ENCODE peak calls at places on chromosome 21, in eight cellular contexts. One of them, this sample, is unnamed. For H3K9me3, the result is how much of the 10 kb centered on the place peaks cover.

GRCh38 chr21:36073181-36073580 is 3.4 kb downstream of the CBR1 start:
- DNase-seq in aorta: no peak
- DNase-seq in heart left ventricle: no peak
- DNase-seq in H9: no peak
- DNase-seq in A549: no peak
- DNase-seq in MM.1S: no peak
- DNase-seq in hepatocyte: peak
- DNase-seq in body of pancreas: peak
- DNase-seq in this sample: no peak

GRCh38 chr21:21187579-21187978 is 189.4 kb downstream of the NCAM2 start:
- DNase-seq in aorta: no peak
- DNase-seq in heart left ventricle: no peak
- DNase-seq in H9: no peak
- DNase-seq in A549: no peak
- DNase-seq in MM.1S: no peak
- DNase-seq in hepatocyte: no peak
- DNase-seq in body of pancreas: no peak
- DNase-seq in this sample: no peak

GRCh38 chr21:31366825-31367224 is 22.8 kb upstream of the TIAM1 start:
- DNase-seq in aorta: no peak
- DNase-seq in heart left ventricle: no peak
- DNase-seq in H9: no peak
- DNase-seq in A549: peak
- DNase-seq in MM.1S: no peak
- DNase-seq in hepatocyte: no peak
- DNase-seq in body of pancreas: no peak
- DNase-seq in this sample: no peak

GRCh38 chr21:28358702-28359101 is 634.0 kb downstream of the LTN1 start:
- DNase-seq in aorta: no peak
- DNase-seq in heart left ventricle: no peak
- DNase-seq in H9: no peak
- DNase-seq in A549: no peak
- DNase-seq in MM.1S: no peak
- DNase-seq in hepatocyte: no peak
- DNase-seq in body of pancreas: no peak
- DNase-seq in this sample: no peak

GRCh38 chr21:22890656-22891055 is 1892.4 kb downstream of the NCAM2 start:
- DNase-seq in aorta: no peak
- DNase-seq in heart left ventricle: no peak
- DNase-seq in H9: no peak
- DNase-seq in A549: no peak
- DNase-seq in MM.1S: no peak
- DNase-seq in hepatocyte: no peak
- DNase-seq in body of pancreas: no peak
- DNase-seq in this sample: no peak

GRCh38 chr21:36571556-36571955 is 91.6 kb upstream of the CLDN14 start:
- DNase-seq in aorta: no peak
- DNase-seq in heart left ventricle: no peak
- DNase-seq in H9: no peak
- DNase-seq in A549: no peak
- DNase-seq in MM.1S: no peak
- DNase-seq in hepatocyte: no peak
- DNase-seq in body of pancreas: no peak
- DNase-seq in this sample: no peak

GRCh38 chr21:46515109-46515508 is 56.4 kb downstream of the DIP2A start:
- DNase-seq in aorta: no peak
- DNase-seq in heart left ventricle: peak
- DNase-seq in H9: no peak
- DNase-seq in A549: no peak
- DNase-seq in MM.1S: no peak
- DNase-seq in hepatocyte: no peak
- DNase-seq in body of pancreas: peak
- DNase-seq in this sample: no peak

GRCh38 chr21:43684424-43684823 is 25.1 kb downstream of the RRP1B start:
- DNase-seq in aorta: no peak
- DNase-seq in heart left ventricle: no peak
- DNase-seq in H9: no peak
- DNase-seq in A549: no peak
- DNase-seq in MM.1S: no peak
- DNase-seq in hepatocyte: no peak
- DNase-seq in body of pancreas: no peak
- DNase-seq in this sample: no peak

GRCh38 chr21:43266534-43266933 is 97.7 kb downstream of the CRYAA start:
- DNase-seq in aorta: no peak
- DNase-seq in heart left ventricle: peak
- DNase-seq in H9: no peak
- DNase-seq in A549: no peak
- DNase-seq in MM.1S: no peak
- DNase-seq in hepatocyte: no peak
- DNase-seq in body of pancreas: no peak
- DNase-seq in this sample: no peak

GRCh38 chr21:36668713-36669112 is 30.2 kb upstream of the SIM2 start:
- DNase-seq in aorta: no peak
- DNase-seq in heart left ventricle: no peak
- DNase-seq in H9: no peak
- DNase-seq in A549: no peak
- DNase-seq in MM.1S: no peak
- DNase-seq in hepatocyte: no peak
- DNase-seq in body of pancreas: no peak
- DNase-seq in this sample: no peak

GRCh38 chr21:33698088-33698487 is 55.8 kb downstream of the ITSN1 start:
- DNase-seq in aorta: no peak
- DNase-seq in heart left ventricle: no peak
- DNase-seq in H9: no peak
- DNase-seq in A549: no peak
- DNase-seq in MM.1S: no peak
- DNase-seq in hepatocyte: no peak
- DNase-seq in body of pancreas: no peak
- DNase-seq in this sample: no peak

GRCh38 chr21:34956416-34957316 is 92.4 kb downstream of the RUNX1 start:
- DNase-seq in aorta: no peak
- DNase-seq in heart left ventricle: no peak
- DNase-seq in H9: no peak
- DNase-seq in A549: peak
- DNase-seq in MM.1S: no peak
- DNase-seq in hepatocyte: no peak
- DNase-seq in body of pancreas: no peak
- DNase-seq in this sample: no peak

GRCh38 chr21:43825936-43826622 is 36.7 kb downstream of the RRP1 start:
- DNase-seq in aorta: no peak
- DNase-seq in heart left ventricle: no peak
- DNase-seq in H9: peak
- DNase-seq in A549: peak
- DNase-seq in MM.1S: no peak
- DNase-seq in hepatocyte: no peak
- DNase-seq in body of pancreas: no peak
- DNase-seq in this sample: peak

GRCh38 chr21:44306926-44307687 is 7.3 kb downstream of the PFKL start:
- DNase-seq in aorta: no peak
- DNase-seq in heart left ventricle: no peak
- DNase-seq in H9: no peak
- DNase-seq in A549: no peak
- DNase-seq in MM.1S: no peak
- DNase-seq in hepatocyte: no peak
- DNase-seq in body of pancreas: no peak
- DNase-seq in this sample: no peak

GRCh38 chr21:29258626-29259335 is 39.9 kb upstream of the BACH1 start:
- DNase-seq in aorta: no peak
- DNase-seq in heart left ventricle: no peak
- DNase-seq in H9: no peak
- DNase-seq in A549: peak
- DNase-seq in MM.1S: no peak
- DNase-seq in hepatocyte: no peak
- DNase-seq in body of pancreas: peak
- DNase-seq in this sample: no peak

GRCh38 chr21:35976929-35977328 is 83.4 kb downstream of the SETD4 start:
- DNase-seq in aorta: no peak
- DNase-seq in heart left ventricle: no peak
- DNase-seq in H9: no peak
- DNase-seq in A549: no peak
- DNase-seq in MM.1S: no peak
- DNase-seq in hepatocyte: no peak
- DNase-seq in body of pancreas: no peak
- DNase-seq in this sample: no peak

GRCh38 chr21:17436626-17437111 is 76.2 kb upstream of the CXADR start:
- DNase-seq in aorta: no peak
- DNase-seq in heart left ventricle: no peak
- DNase-seq in H9: no peak
- DNase-seq in A549: no peak
- DNase-seq in MM.1S: no peak
- DNase-seq in hepatocyte: peak
- DNase-seq in body of pancreas: no peak
- DNase-seq in this sample: no peak

GRCh38 chr21:37792046-37792445 is 124.2 kb downstream of the KCNJ6 start:
- DNase-seq in aorta: no peak
- DNase-seq in heart left ventricle: no peak
- DNase-seq in H9: no peak
- DNase-seq in A549: no peak
- DNase-seq in MM.1S: no peak
- DNase-seq in hepatocyte: no peak
- DNase-seq in body of pancreas: no peak
- DNase-seq in this sample: no peak

GRCh38 chr21:17900281-17900989 is 81.3 kb upstream of the C21orf91 start:
- DNase-seq in aorta: no peak
- DNase-seq in heart left ventricle: peak
- DNase-seq in H9: peak
- DNase-seq in A549: no peak
- DNase-seq in MM.1S: no peak
- DNase-seq in hepatocyte: no peak
- DNase-seq in body of pancreas: no peak
- DNase-seq in this sample: peak

GRCh38 chr21:37868896-37869295 is 47.4 kb downstream of the KCNJ6 start:
- DNase-seq in aorta: no peak
- DNase-seq in heart left ventricle: no peak
- DNase-seq in H9: no peak
- DNase-seq in A549: no peak
- DNase-seq in MM.1S: no peak
- DNase-seq in hepatocyte: no peak
- DNase-seq in body of pancreas: no peak
- DNase-seq in this sample: peak

GRCh38 chr21:36566606-36567005 is 86.7 kb upstream of the CLDN14 start:
- DNase-seq in aorta: no peak
- DNase-seq in heart left ventricle: no peak
- DNase-seq in H9: no peak
- DNase-seq in A549: no peak
- DNase-seq in MM.1S: no peak
- DNase-seq in hepatocyte: no peak
- DNase-seq in body of pancreas: no peak
- DNase-seq in this sample: no peak

GRCh38 chr21:17673261-17674020 is 60.7 kb upstream of the BTG3 start:
- DNase-seq in aorta: no peak
- DNase-seq in heart left ventricle: no peak
- DNase-seq in H9: no peak
- DNase-seq in A549: no peak
- DNase-seq in MM.1S: no peak
- DNase-seq in hepatocyte: no peak
- DNase-seq in body of pancreas: no peak
- DNase-seq in this sample: no peak

GRCh38 chr21:32844653-32845443 is 73.3 kb upstream of the PAXBP1 start:
- DNase-seq in aorta: no peak
- DNase-seq in heart left ventricle: no peak
- DNase-seq in H9: no peak
- DNase-seq in A549: peak
- DNase-seq in MM.1S: no peak
- DNase-seq in hepatocyte: peak
- DNase-seq in body of pancreas: no peak
- DNase-seq in this sample: no peak

GRCh38 chr21:29077651-29078090 is 4.2 kb upstream of the CCT8 start:
- DNase-seq in aorta: no peak
- DNase-seq in heart left ventricle: no peak
- DNase-seq in H9: no peak
- DNase-seq in A549: peak
- DNase-seq in MM.1S: peak
- DNase-seq in hepatocyte: no peak
- DNase-seq in body of pancreas: peak
- DNase-seq in this sample: no peak

GRCh38 chr21:25963186-25963585 is 207.4 kb downstream of the APP start:
- DNase-seq in aorta: no peak
- DNase-seq in heart left ventricle: no peak
- DNase-seq in H9: no peak
- DNase-seq in A549: peak
- DNase-seq in MM.1S: no peak
- DNase-seq in hepatocyte: no peak
- DNase-seq in body of pancreas: peak
- DNase-seq in this sample: no peak
- H3K27ac ChIP-seq in aorta: no peak
- H3K27ac ChIP-seq in heart left ventricle: no peak
- H3K27ac ChIP-seq in H9: no peak
- H3K27ac ChIP-seq in A549: no peak
- H3K27ac ChIP-seq in MM.1S: no peak
- H3K27ac ChIP-seq in hepatocyte: no peak
- H3K27ac ChIP-seq in body of pancreas: peak
- H3K27ac ChIP-seq in this sample: no peak

GRCh38 chr21:42264245-42265195 is 45.6 kb downstream of the ABCG1 start:
- DNase-seq in aorta: no peak
- DNase-seq in heart left ventricle: no peak
- DNase-seq in H9: no peak
- DNase-seq in A549: no peak
- DNase-seq in MM.1S: no peak
- DNase-seq in hepatocyte: no peak
- DNase-seq in body of pancreas: no peak
- DNase-seq in this sample: no peak
- H3K9me3 ChIP-seq in aorta: under half
- H3K9me3 ChIP-seq in heart left ventricle: under half
- H3K9me3 ChIP-seq in H9: under half
- H3K9me3 ChIP-seq in A549: under half
- H3K9me3 ChIP-seq in MM.1S: under half
- H3K9me3 ChIP-seq in hepatocyte: under half
- H3K9me3 ChIP-seq in body of pancreas: under half
- H3K9me3 ChIP-seq in this sample: under half

DNA sequence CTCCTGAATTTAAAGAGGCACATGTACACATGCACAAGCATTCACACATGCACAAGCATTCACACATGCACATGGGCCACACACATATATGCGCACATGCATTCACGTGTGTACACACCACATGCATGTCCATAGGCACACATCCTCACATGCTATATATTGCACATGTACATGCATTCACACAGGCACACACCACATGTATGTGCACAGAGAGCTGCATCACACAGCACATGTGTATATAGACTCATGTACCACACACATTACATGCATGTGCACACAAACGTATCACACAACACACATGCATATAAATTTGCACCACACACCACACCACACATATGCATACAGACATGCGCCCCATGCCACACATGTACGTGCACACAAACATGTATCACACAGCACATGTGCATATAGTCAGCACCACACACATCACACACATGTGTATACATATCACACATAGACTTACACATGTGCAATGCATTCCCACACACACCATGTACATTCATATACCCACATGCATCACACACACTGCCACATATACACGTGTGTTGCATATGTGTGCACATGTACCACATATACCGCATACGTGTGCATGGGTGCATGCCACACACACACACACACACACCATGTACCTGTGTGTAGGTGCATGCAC is 54.6 kb upstream of the COL18A1 start:
- DNase-seq in aorta: no peak
- DNase-seq in heart left ventricle: no peak
- DNase-seq in H9: no peak
- DNase-seq in A549: no peak
- DNase-seq in MM.1S: no peak
- DNase-seq in hepatocyte: no peak
- DNase-seq in body of pancreas: no peak
- DNase-seq in this sample: no peak
- H3K27ac ChIP-seq in aorta: no peak
- H3K27ac ChIP-seq in heart left ventricle: peak
- H3K27ac ChIP-seq in H9: no peak
- H3K27ac ChIP-seq in A549: no peak
- H3K27ac ChIP-seq in MM.1S: no peak
- H3K27ac ChIP-seq in hepatocyte: peak
- H3K27ac ChIP-seq in body of pancreas: peak
- H3K27ac ChIP-seq in this sample: no peak

GRCh38 chr21:23963454-23963853 is 1643.8 kb downstream of the MRPL39 start:
- DNase-seq in aorta: no peak
- DNase-seq in heart left ventricle: no peak
- DNase-seq in H9: no peak
- DNase-seq in A549: no peak
- DNase-seq in MM.1S: no peak
- DNase-seq in hepatocyte: no peak
- DNase-seq in body of pancreas: no peak
- DNase-seq in this sample: no peak
- H3K9me3 ChIP-seq in aorta: under half
- H3K9me3 ChIP-seq in heart left ventricle: under half
- H3K9me3 ChIP-seq in H9: under half
- H3K9me3 ChIP-seq in A549: under half
- H3K9me3 ChIP-seq in MM.1S: under half
- H3K9me3 ChIP-seq in hepatocyte: under half
- H3K9me3 ChIP-seq in body of pancreas: under half
- H3K9me3 ChIP-seq in this sample: under half

This sample was measured in endodermal cell.